ENCODE peak calls at places on chromosomes 6 and 20, in six cellular contexts. One of them, this sample, is unnamed.
A peak's percentile ranks its signal among the peaks of the same experiment; 100 is the strongest.

GRCh38 chr6:160188773-160189172 is 67.2 kb downstream of the SLC22A1 start:
- DNase-seq in glutamatergic neuron: no peak
- DNase-seq in left ventricle myocardium inferior: no peak
- DNase-seq in GM23338: no peak
- DNase-seq in neural progenitor cell: no peak
- DNase-seq in HFFc6: peak; percentile 2
- DNase-seq in this sample: no peak

GRCh38 chr6:67717281-67717680 is 917.8 kb upstream of the ADGRB3 start:
- DNase-seq in glutamatergic neuron: no peak
- DNase-seq in left ventricle myocardium inferior: no peak
- DNase-seq in GM23338: no peak
- DNase-seq in neural progenitor cell: no peak
- DNase-seq in HFFc6: no peak
- DNase-seq in this sample: no peak

GRCh38 chr6:3453410-3453809 is 3.4 kb downstream of the SLC22A23 start:
- DNase-seq in glutamatergic neuron: no peak
- DNase-seq in left ventricle myocardium inferior: no peak
- DNase-seq in GM23338: no peak
- DNase-seq in neural progenitor cell: no peak
- DNase-seq in HFFc6: no peak
- DNase-seq in this sample: no peak

GRCh38 chr6:53854843-53855567 is 60.2 kb downstream of the LRRC1 start:
- DNase-seq in glutamatergic neuron: no peak
- DNase-seq in left ventricle myocardium inferior: no peak
- DNase-seq in GM23338: no peak
- DNase-seq in neural progenitor cell: no peak
- DNase-seq in HFFc6: no peak
- DNase-seq in this sample: no peak

GRCh38 chr20:34060970-34061369 is 51.1 kb downstream of the EIF2S2 start:
- DNase-seq in glutamatergic neuron: no peak
- DNase-seq in left ventricle myocardium inferior: no peak
- DNase-seq in GM23338: no peak
- DNase-seq in neural progenitor cell: no peak
- DNase-seq in HFFc6: no peak
- DNase-seq in this sample: no peak

GRCh38 chr20:52104546-52105044 is 87.0 kb downstream of the ZFP64 start:
- DNase-seq in glutamatergic neuron: peak; percentile 33
- DNase-seq in left ventricle myocardium inferior: no peak
- DNase-seq in GM23338: peak; percentile 88
- DNase-seq in neural progenitor cell: peak; percentile 75
- DNase-seq in HFFc6: peak; percentile 2
- DNase-seq in this sample: peak; percentile 6

GRCh38 chr6:55562318-55562717 is 16.7 kb downstream of the HMGCLL1 start:
- DNase-seq in glutamatergic neuron: no peak
- DNase-seq in left ventricle myocardium inferior: peak; percentile 17
- DNase-seq in GM23338: no peak
- DNase-seq in neural progenitor cell: no peak
- DNase-seq in HFFc6: no peak
- DNase-seq in this sample: no peak

GRCh38 chr20:36579996-36580545 is 6.7 kb downstream of the TGIF2 start:
- DNase-seq in glutamatergic neuron: no peak
- DNase-seq in left ventricle myocardium inferior: no peak
- DNase-seq in GM23338: no peak
- DNase-seq in neural progenitor cell: no peak
- DNase-seq in HFFc6: peak; percentile 59
- DNase-seq in this sample: no peak

GRCh38 chr20:51886891-51887608 is 84.7 kb upstream of the SALL4 start:
- DNase-seq in glutamatergic neuron: no peak
- DNase-seq in left ventricle myocardium inferior: no peak
- DNase-seq in GM23338: peak; percentile 60
- DNase-seq in neural progenitor cell: no peak
- DNase-seq in HFFc6: no peak
- DNase-seq in this sample: peak; percentile 3

GRCh38 chr6:155311076-155311475 is 3.2 kb downstream of the TFB1M start:
- DNase-seq in glutamatergic neuron: no peak
- DNase-seq in left ventricle myocardium inferior: no peak
- DNase-seq in GM23338: no peak
- DNase-seq in neural progenitor cell: no peak
- DNase-seq in HFFc6: no peak
- DNase-seq in this sample: no peak

GRCh38 chr20:24814556-24815195 is 134.4 kb upstream of the CST7 start:
- DNase-seq in glutamatergic neuron: no peak
- DNase-seq in left ventricle myocardium inferior: no peak
- DNase-seq in GM23338: no peak
- DNase-seq in neural progenitor cell: no peak
- DNase-seq in HFFc6: no peak
- DNase-seq in this sample: peak; percentile 18

GRCh38 chr20:40667503-40667902 is 21.5 kb downstream of the MAFB start:
- DNase-seq in glutamatergic neuron: no peak
- DNase-seq in left ventricle myocardium inferior: no peak
- DNase-seq in GM23338: no peak
- DNase-seq in neural progenitor cell: no peak
- DNase-seq in HFFc6: no peak
- DNase-seq in this sample: no peak

GRCh38 chr20:40672095-40672494 is 16.9 kb downstream of the MAFB start:
- DNase-seq in glutamatergic neuron: no peak
- DNase-seq in left ventricle myocardium inferior: no peak
- DNase-seq in GM23338: no peak
- DNase-seq in neural progenitor cell: no peak
- DNase-seq in HFFc6: no peak
- DNase-seq in this sample: peak; percentile 52

GRCh38 chr20:40668449-40669228 is 20.4 kb downstream of the MAFB start:
- DNase-seq in glutamatergic neuron: no peak
- DNase-seq in left ventricle myocardium inferior: no peak
- DNase-seq in GM23338: no peak
- DNase-seq in neural progenitor cell: no peak
- DNase-seq in HFFc6: no peak
- DNase-seq in this sample: no peak

GRCh38 chr20:40669692-40670091 is 19.3 kb downstream of the MAFB start:
- DNase-seq in glutamatergic neuron: no peak
- DNase-seq in left ventricle myocardium inferior: peak; percentile 34
- DNase-seq in GM23338: no peak
- DNase-seq in neural progenitor cell: no peak
- DNase-seq in HFFc6: no peak
- DNase-seq in this sample: peak; percentile 86

DNA sequence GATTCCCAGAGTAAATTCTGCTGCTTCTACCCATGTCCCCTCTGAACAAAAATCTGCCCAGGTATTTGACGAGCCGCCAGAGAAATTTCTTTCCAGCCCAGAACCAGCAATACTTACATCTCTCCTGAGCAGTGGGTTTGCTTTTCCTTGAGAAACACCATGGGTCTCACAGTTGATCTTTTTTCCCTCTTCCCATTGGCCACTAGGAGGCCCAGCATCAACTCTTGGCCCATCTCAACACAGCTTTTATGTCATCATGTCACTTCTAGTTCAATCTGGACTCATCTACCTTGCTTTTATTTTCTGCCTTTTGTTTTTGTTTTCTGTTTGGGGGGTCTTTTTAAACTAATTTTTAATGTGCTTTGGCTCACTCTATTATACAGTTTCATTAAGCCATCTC is 18.8 kb downstream of the MAFB start:
- DNase-seq in glutamatergic neuron: no peak
- DNase-seq in left ventricle myocardium inferior: no peak
- DNase-seq in GM23338: no peak
- DNase-seq in neural progenitor cell: no peak
- DNase-seq in HFFc6: no peak
- DNase-seq in this sample: no peak
- TF ChIP-seq CTCF in glutamatergic neuron: no peak
- TF ChIP-seq CTCF in left ventricle myocardium inferior: no peak
- TF ChIP-seq CTCF in GM23338: no peak
- TF ChIP-seq CTCF in neural progenitor cell: no peak
- TF ChIP-seq CTCF in HFFc6: peak; percentile 31
- TF ChIP-seq CTCF in this sample: no peak

GRCh38 chr20:12354725-12355124 is 437.0 kb downstream of the BTBD3 start:
- DNase-seq in glutamatergic neuron: no peak
- DNase-seq in left ventricle myocardium inferior: no peak
- DNase-seq in GM23338: no peak
- DNase-seq in neural progenitor cell: no peak
- DNase-seq in HFFc6: no peak
- DNase-seq in this sample: no peak

GRCh38 chr20:12358655-12359009 is 440.9 kb downstream of the BTBD3 start:
- DNase-seq in glutamatergic neuron: no peak
- DNase-seq in left ventricle myocardium inferior: no peak
- DNase-seq in GM23338: no peak
- DNase-seq in neural progenitor cell: no peak
- DNase-seq in HFFc6: no peak
- DNase-seq in this sample: no peak

GRCh38 chr20:12355185-12355584 is 437.5 kb downstream of the BTBD3 start:
- DNase-seq in glutamatergic neuron: no peak
- DNase-seq in left ventricle myocardium inferior: no peak
- DNase-seq in GM23338: no peak
- DNase-seq in neural progenitor cell: no peak
- DNase-seq in HFFc6: no peak
- DNase-seq in this sample: no peak

GRCh38 chr20:12358006-12358654 is 440.4 kb downstream of the BTBD3 start:
- DNase-seq in glutamatergic neuron: no peak
- DNase-seq in left ventricle myocardium inferior: no peak
- DNase-seq in GM23338: peak; percentile 69
- DNase-seq in neural progenitor cell: peak; percentile 34
- DNase-seq in HFFc6: no peak
- DNase-seq in this sample: no peak
- TF ChIP-seq CTCF in glutamatergic neuron: peak; percentile 40
- TF ChIP-seq CTCF in left ventricle myocardium inferior: peak; percentile 34
- TF ChIP-seq CTCF in GM23338: peak; percentile 80
- TF ChIP-seq CTCF in neural progenitor cell: peak; percentile 54
- TF ChIP-seq CTCF in HFFc6: no peak
- TF ChIP-seq CTCF in this sample: no peak

GRCh38 chr6:75934643-75935472 is 137.6 kb downstream of the IMPG1 start:
- DNase-seq in glutamatergic neuron: peak; percentile 52
- DNase-seq in left ventricle myocardium inferior: no peak
- DNase-seq in GM23338: peak; percentile 94
- DNase-seq in neural progenitor cell: peak; percentile 88
- DNase-seq in HFFc6: peak; percentile 75
- DNase-seq in this sample: peak; percentile 40
- TF ChIP-seq CTCF in glutamatergic neuron: peak; percentile 81
- TF ChIP-seq CTCF in left ventricle myocardium inferior: peak; percentile 81
- TF ChIP-seq CTCF in GM23338: peak; percentile 85
- TF ChIP-seq CTCF in neural progenitor cell: peak; percentile 89
- TF ChIP-seq CTCF in HFFc6: peak; percentile 86
- TF ChIP-seq CTCF in this sample: peak; percentile 65

DNA sequence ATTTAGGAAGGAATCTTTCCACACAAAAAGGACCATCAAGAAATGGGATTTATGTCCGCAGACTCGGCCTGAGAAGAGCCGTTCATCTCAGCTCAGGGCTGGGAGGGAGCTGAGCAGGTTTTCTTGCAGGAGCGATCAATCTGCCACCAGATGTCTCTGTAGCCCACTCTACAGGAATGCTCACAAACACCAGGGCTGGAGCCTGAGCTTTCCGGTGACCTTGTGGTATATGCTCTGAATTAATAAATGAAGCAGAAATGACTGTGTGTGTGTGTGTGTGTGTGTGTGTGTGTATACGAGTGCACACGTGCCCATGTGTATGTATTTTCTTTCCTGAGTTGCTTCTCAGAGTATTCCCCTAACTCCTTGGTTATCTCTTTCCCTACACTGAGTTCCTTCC is 12.0 kb downstream of the CD83 start:
- DNase-seq in glutamatergic neuron: peak; percentile 48
- DNase-seq in left ventricle myocardium inferior: peak; percentile 38
- DNase-seq in GM23338: peak; percentile 86
- DNase-seq in neural progenitor cell: peak; percentile 80
- DNase-seq in HFFc6: peak; percentile 63
- DNase-seq in this sample: peak; percentile 68
- TF ChIP-seq CTCF in glutamatergic neuron: no peak
- TF ChIP-seq CTCF in left ventricle myocardium inferior: peak; percentile 77
- TF ChIP-seq CTCF in GM23338: peak; percentile 91
- TF ChIP-seq CTCF in neural progenitor cell: peak; percentile 73
- TF ChIP-seq CTCF in HFFc6: peak; percentile 67
- TF ChIP-seq CTCF in this sample: peak; percentile 29

GRCh38 chr6:112268628-112269027 is 14.3 kb upstream of the LAMA4 start:
- DNase-seq in glutamatergic neuron: no peak
- DNase-seq in left ventricle myocardium inferior: no peak
- DNase-seq in GM23338: no peak
- DNase-seq in neural progenitor cell: no peak
- DNase-seq in HFFc6: no peak
- DNase-seq in this sample: no peak

GRCh38 chr6:112270756-112271155 is 16.4 kb upstream of the LAMA4 start:
- DNase-seq in glutamatergic neuron: no peak
- DNase-seq in left ventricle myocardium inferior: no peak
- DNase-seq in GM23338: no peak
- DNase-seq in neural progenitor cell: no peak
- DNase-seq in HFFc6: no peak
- DNase-seq in this sample: no peak

GRCh38 chr6:112268011-112268410 is 13.6 kb upstream of the LAMA4 start:
- DNase-seq in glutamatergic neuron: no peak
- DNase-seq in left ventricle myocardium inferior: no peak
- DNase-seq in GM23338: no peak
- DNase-seq in neural progenitor cell: no peak
- DNase-seq in HFFc6: no peak
- DNase-seq in this sample: no peak

GRCh38 chr6:112269979-112270378 is 15.6 kb upstream of the LAMA4 start:
- DNase-seq in glutamatergic neuron: no peak
- DNase-seq in left ventricle myocardium inferior: no peak
- DNase-seq in GM23338: no peak
- DNase-seq in neural progenitor cell: no peak
- DNase-seq in HFFc6: no peak
- DNase-seq in this sample: no peak

GRCh38 chr6:112269165-112269564 is 14.8 kb upstream of the LAMA4 start:
- DNase-seq in glutamatergic neuron: no peak
- DNase-seq in left ventricle myocardium inferior: no peak
- DNase-seq in GM23338: peak; percentile 38
- DNase-seq in neural progenitor cell: no peak
- DNase-seq in HFFc6: no peak
- DNase-seq in this sample: no peak
- TF ChIP-seq CTCF in glutamatergic neuron: no peak
- TF ChIP-seq CTCF in left ventricle myocardium inferior: peak; percentile 50
- TF ChIP-seq CTCF in GM23338: peak; percentile 84
- TF ChIP-seq CTCF in neural progenitor cell: peak; percentile 36
- TF ChIP-seq CTCF in HFFc6: peak; percentile 67
- TF ChIP-seq CTCF in this sample: no peak

GRCh38 chr6:132298344-132298949 is 102.8 kb downstream of the MOXD1 start:
- DNase-seq in glutamatergic neuron: peak; percentile 60
- DNase-seq in left ventricle myocardium inferior: no peak
- DNase-seq in GM23338: peak; percentile 84
- DNase-seq in neural progenitor cell: peak; percentile 62
- DNase-seq in HFFc6: peak; percentile 31
- DNase-seq in this sample: peak; percentile 20
- TF ChIP-seq CTCF in glutamatergic neuron: peak; percentile 75
- TF ChIP-seq CTCF in left ventricle myocardium inferior: peak; percentile 59
- TF ChIP-seq CTCF in GM23338: peak; percentile 72
- TF ChIP-seq CTCF in neural progenitor cell: peak; percentile 72
- TF ChIP-seq CTCF in HFFc6: peak; percentile 87
- TF ChIP-seq CTCF in this sample: peak; percentile 28

DNA sequence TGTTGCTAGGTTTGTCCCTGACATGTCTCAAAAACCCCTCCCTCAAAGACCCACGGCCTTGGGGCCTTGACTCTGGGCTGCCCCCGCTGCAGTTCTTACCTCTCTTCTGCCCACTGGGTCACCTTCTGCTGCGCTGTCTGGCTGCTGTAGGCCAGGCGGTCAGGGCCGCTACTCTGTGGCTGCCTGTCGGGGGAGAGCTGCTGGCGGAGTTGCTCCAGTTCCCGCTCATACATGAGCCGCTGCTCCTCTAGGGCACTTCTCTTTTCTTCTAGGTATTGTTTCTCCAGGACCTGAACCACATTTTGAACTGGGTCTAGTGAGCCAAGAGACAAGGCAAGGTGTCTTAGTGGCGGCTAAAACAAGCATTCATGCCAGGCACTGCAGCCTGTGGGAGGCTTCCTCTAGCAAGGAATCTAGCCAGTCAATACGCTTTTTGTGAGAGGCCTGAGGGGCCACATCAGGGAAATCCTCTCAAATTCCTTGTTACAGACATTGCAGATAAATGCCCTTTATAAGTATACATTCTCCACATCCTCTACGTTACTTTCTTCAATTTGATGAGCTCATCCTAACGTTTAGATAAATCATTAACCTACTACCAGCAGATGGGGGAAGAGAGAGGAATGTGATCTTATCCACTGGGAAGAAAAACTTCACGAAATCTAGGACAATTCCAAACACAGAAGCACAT is 110.3 kb upstream of the NUP153 start:
- DNase-seq in glutamatergic neuron: peak; percentile 37
- DNase-seq in left ventricle myocardium inferior: no peak
- DNase-seq in GM23338: no peak
- DNase-seq in neural progenitor cell: no peak
- DNase-seq in HFFc6: peak; percentile 46
- DNase-seq in this sample: no peak
- TF ChIP-seq CTCF in glutamatergic neuron: no peak
- TF ChIP-seq CTCF in left ventricle myocardium inferior: no peak
- TF ChIP-seq CTCF in GM23338: no peak
- TF ChIP-seq CTCF in neural progenitor cell: no peak
- TF ChIP-seq CTCF in HFFc6: peak; percentile 56
- TF ChIP-seq CTCF in this sample: no peak

This sample was measured in thyroid gland.